ENCODE peak calls at places on chromosomes 7 and 10, in four cellular contexts. One of them, this sample, is unnamed.

GRCh38 chr10:91043173-91043910 is 122.5 kb upstream of the ANKRD1 start:
- DNase-seq in dorsolateral prefrontal cortex: no peak
- DNase-seq in AG09309: peak; percentile 5
- DNase-seq in AG04450: no peak
- DNase-seq in this sample: peak; percentile 35

GRCh38 chr7:123433665-123434064 is 100.7 kb downstream of the IQUB start:
- DNase-seq in dorsolateral prefrontal cortex: no peak
- DNase-seq in AG09309: no peak
- DNase-seq in AG04450: no peak
- DNase-seq in this sample: no peak

GRCh38 chr7:33418251-33418701 is 288.9 kb downstream of the BBS9 start:
- DNase-seq in dorsolateral prefrontal cortex: no peak
- DNase-seq in AG09309: no peak
- DNase-seq in AG04450: no peak
- DNase-seq in this sample: no peak

GRCh38 chr10:124703778-124704427 is 40.3 kb downstream of the FAM53B start:
- DNase-seq in dorsolateral prefrontal cortex: peak; percentile 78
- DNase-seq in AG09309: no peak
- DNase-seq in AG04450: no peak
- DNase-seq in this sample: no peak

GRCh38 chr7:138370956-138371355 is 89.1 kb upstream of the TRIM24 start:
- DNase-seq in dorsolateral prefrontal cortex: no peak
- DNase-seq in AG09309: no peak
- DNase-seq in AG04450: no peak
- DNase-seq in this sample: peak; percentile 4

GRCh38 chr10:102408081-102408727 is 10.4 kb downstream of the PSD start:
- DNase-seq in dorsolateral prefrontal cortex: no peak
- DNase-seq in AG09309: no peak
- DNase-seq in AG04450: no peak
- DNase-seq in this sample: no peak

GRCh38 chr7:74252893-74253292 is 1.3 kb downstream of the RFC2 start:
- DNase-seq in dorsolateral prefrontal cortex: no peak
- DNase-seq in AG09309: no peak
- DNase-seq in AG04450: no peak
- DNase-seq in this sample: no peak

GRCh38 chr10:17785276-17785935 is 23.7 kb upstream of the MRC1 start:
- DNase-seq in dorsolateral prefrontal cortex: no peak
- DNase-seq in AG09309: no peak
- DNase-seq in AG04450: no peak
- DNase-seq in this sample: no peak

GRCh38 chr7:50653997-50654425 is 88.8 kb upstream of the DDC start:
- DNase-seq in dorsolateral prefrontal cortex: no peak
- DNase-seq in AG09309: no peak
- DNase-seq in AG04450: no peak
- DNase-seq in this sample: no peak

GRCh38 chr7:23520582-23520981 is 11.2 kb downstream of the TRA2A start:
- DNase-seq in dorsolateral prefrontal cortex: no peak
- DNase-seq in AG09309: no peak
- DNase-seq in AG04450: no peak
- DNase-seq in this sample: no peak

GRCh38 chr10:49521062-49521461 is 17.9 kb downstream of the ERCC6 start:
- DNase-seq in dorsolateral prefrontal cortex: no peak
- DNase-seq in AG09309: no peak
- DNase-seq in AG04450: no peak
- DNase-seq in this sample: no peak

GRCh38 chr7:111741811-111742240 is 179.5 kb upstream of the IMMP2L start:
- DNase-seq in dorsolateral prefrontal cortex: no peak
- DNase-seq in AG09309: no peak
- DNase-seq in AG04450: peak; percentile 45
- DNase-seq in this sample: peak; percentile 85

GRCh38 chr7:57867884-57868701 is 418.1 kb downstream of the ZNF716 start:
- DNase-seq in dorsolateral prefrontal cortex: no peak
- DNase-seq in AG09309: no peak
- DNase-seq in AG04450: no peak
- DNase-seq in this sample: peak; percentile 3

GRCh38 chr10:51000976-51001375 is 73.3 kb upstream of the PRKG1 start:
- DNase-seq in dorsolateral prefrontal cortex: no peak
- DNase-seq in AG09309: no peak
- DNase-seq in AG04450: no peak
- DNase-seq in this sample: no peak

GRCh38 chr10:103111918-103112877 is 80.9 kb downstream of the NT5C2 start:
- DNase-seq in dorsolateral prefrontal cortex: no peak
- DNase-seq in AG09309: no peak
- DNase-seq in AG04450: no peak
- DNase-seq in this sample: no peak

GRCh38 chr7:106425017-106425719 is 140.4 kb upstream of the NAMPT start:
- DNase-seq in dorsolateral prefrontal cortex: no peak
- DNase-seq in AG09309: peak; percentile 100
- DNase-seq in AG04450: peak; percentile 98
- DNase-seq in this sample: peak; percentile 99

GRCh38 chr7:92648082-92648481 is 57.9 kb upstream of the FAM133B start:
- DNase-seq in dorsolateral prefrontal cortex: no peak
- DNase-seq in AG09309: no peak
- DNase-seq in AG04450: no peak
- DNase-seq in this sample: no peak

GRCh38 chr7:26853788-26854393 is 10.5 kb downstream of the SKAP2 start:
- DNase-seq in dorsolateral prefrontal cortex: no peak
- DNase-seq in AG09309: peak; percentile 18
- DNase-seq in AG04450: no peak
- DNase-seq in this sample: peak; percentile 64

GRCh38 chr7:6446977-6447588 is 671 bp downstream of the DAGLB start:
- DNase-seq in dorsolateral prefrontal cortex: peak; percentile 58
- DNase-seq in AG09309: peak; percentile 64
- DNase-seq in AG04450: no peak
- DNase-seq in this sample: peak; percentile 95

GRCh38 chr10:97259119-97259518 is 33.3 kb downstream of the ARHGAP19 start:
- DNase-seq in dorsolateral prefrontal cortex: no peak
- DNase-seq in AG09309: no peak
- DNase-seq in AG04450: no peak
- DNase-seq in this sample: no peak

GRCh38 chr10:35843524-35844171 is 201.6 kb upstream of the FZD8 start:
- DNase-seq in dorsolateral prefrontal cortex: no peak
- DNase-seq in AG09309: no peak
- DNase-seq in AG04450: no peak
- DNase-seq in this sample: no peak

GRCh38 chr10:110074986-110075664 is 67.3 kb downstream of the ADD3 start:
- DNase-seq in dorsolateral prefrontal cortex: no peak
- DNase-seq in AG09309: peak; percentile 79
- DNase-seq in AG04450: peak; percentile 75
- DNase-seq in this sample: peak; percentile 52

GRCh38 chr10:64182671-64183070 is 661.5 kb downstream of the REEP3 start:
- DNase-seq in dorsolateral prefrontal cortex: no peak
- DNase-seq in AG09309: no peak
- DNase-seq in AG04450: no peak
- DNase-seq in this sample: no peak

GRCh38 chr10:113027574-113028392 is 77.7 kb downstream of the TCF7L2 start:
- DNase-seq in dorsolateral prefrontal cortex: no peak
- DNase-seq in AG09309: no peak
- DNase-seq in AG04450: no peak
- DNase-seq in this sample: peak; percentile 58

GRCh38 chr7:96328016-96328415 is 6.1 kb upstream of the SLC25A13 start:
- DNase-seq in dorsolateral prefrontal cortex: no peak
- DNase-seq in AG09309: no peak
- DNase-seq in AG04450: no peak
- DNase-seq in this sample: peak; percentile 79

GRCh38 chr7:132312531-132313070 is 263.7 kb downstream of the PLXNA4 start:
- DNase-seq in dorsolateral prefrontal cortex: no peak
- DNase-seq in AG09309: no peak
- DNase-seq in AG04450: no peak
- DNase-seq in this sample: no peak

GRCh38 chr7:49852619-49853462 is 79.4 kb downstream of the VWC2 start:
- DNase-seq in dorsolateral prefrontal cortex: no peak
- DNase-seq in AG09309: peak; percentile 8
- DNase-seq in AG04450: no peak
- DNase-seq in this sample: peak; percentile 79

GRCh38 chr7:24936121-24936824 is 43.7 kb downstream of the OSBPL3 start:
- DNase-seq in dorsolateral prefrontal cortex: no peak
- DNase-seq in AG09309: peak; percentile 17
- DNase-seq in AG04450: no peak
- DNase-seq in this sample: no peak

GRCh38 chr7:24820730-24821044 is 63.4 kb upstream of the GSDME start:
- DNase-seq in dorsolateral prefrontal cortex: no peak
- DNase-seq in AG09309: peak; percentile 66
- DNase-seq in AG04450: no peak
- DNase-seq in this sample: no peak

GRCh38 chr7:56110611-56111010 is 4.3 kb upstream of the CHCHD2 start:
- DNase-seq in dorsolateral prefrontal cortex: no peak
- DNase-seq in AG09309: no peak
- DNase-seq in AG04450: no peak
- DNase-seq in this sample: no peak

GRCh38 chr7:23544913-23545354 is 13.2 kb upstream of the TRA2A start:
- DNase-seq in dorsolateral prefrontal cortex: no peak
- DNase-seq in AG09309: no peak
- DNase-seq in AG04450: no peak
- DNase-seq in this sample: peak; percentile 75

GRCh38 chr10:91614254-91614624 is 18.6 kb downstream of the PPP1R3C start:
- DNase-seq in dorsolateral prefrontal cortex: no peak
- DNase-seq in AG09309: peak; percentile 95
- DNase-seq in AG04450: peak; percentile 78
- DNase-seq in this sample: no peak

GRCh38 chr7:64892666-64893269 is 10.3 kb upstream of the ZNF273 start:
- DNase-seq in dorsolateral prefrontal cortex: no peak
- DNase-seq in AG09309: no peak
- DNase-seq in AG04450: no peak
- DNase-seq in this sample: no peak

GRCh38 chr10:4372601-4373000 is 453.4 kb upstream of the AKR1E2 start:
- DNase-seq in dorsolateral prefrontal cortex: no peak
- DNase-seq in AG09309: peak; percentile 98
- DNase-seq in AG04450: peak; percentile 96
- DNase-seq in this sample: no peak

GRCh38 chr7:51298912-51299311 is 17.7 kb downstream of the COBL start:
- DNase-seq in dorsolateral prefrontal cortex: no peak
- DNase-seq in AG09309: no peak
- DNase-seq in AG04450: no peak
- DNase-seq in this sample: no peak

GRCh38 chr7:155951554-155952158 is 139.4 kb upstream of the SHH start:
- DNase-seq in dorsolateral prefrontal cortex: peak; percentile 25
- DNase-seq in AG09309: no peak
- DNase-seq in AG04450: peak; percentile 55
- DNase-seq in this sample: peak; percentile 97

GRCh38 chr10:117168135-117168674 is 29.1 kb upstream of the KCNK18 start:
- DNase-seq in dorsolateral prefrontal cortex: peak; percentile 85
- DNase-seq in AG09309: no peak
- DNase-seq in AG04450: no peak
- DNase-seq in this sample: peak; percentile 41
- TF ChIP-seq CTCF in dorsolateral prefrontal cortex: peak; percentile 91
- TF ChIP-seq CTCF in AG09309: peak; percentile 65
- TF ChIP-seq CTCF in AG04450: peak; percentile 62
- TF ChIP-seq CTCF in this sample: peak; percentile 47

GRCh38 chr10:132408367-132408781 is 11.4 kb downstream of the PWWP2B start:
- DNase-seq in dorsolateral prefrontal cortex: no peak
- DNase-seq in AG09309: no peak
- DNase-seq in AG04450: no peak
- DNase-seq in this sample: peak; percentile 43
- H3K4me3 ChIP-seq in dorsolateral prefrontal cortex: peak overlapping the region; percentile 43
- H3K4me3 ChIP-seq in AG09309: no peak overlapping the region
- H3K4me3 ChIP-seq in AG04450: no peak overlapping the region
- H3K4me3 ChIP-seq in this sample: peak overlapping the region; percentile 31

GRCh38 chr10:116771891-116772290 is 29.5 kb upstream of the HSPA12A start:
- DNase-seq in dorsolateral prefrontal cortex: no peak
- DNase-seq in AG09309: no peak
- DNase-seq in AG04450: no peak
- DNase-seq in this sample: no peak
- TF ChIP-seq CTCF in dorsolateral prefrontal cortex: no peak
- TF ChIP-seq CTCF in AG09309: no peak
- TF ChIP-seq CTCF in AG04450: no peak
- TF ChIP-seq CTCF in this sample: no peak

DNA sequence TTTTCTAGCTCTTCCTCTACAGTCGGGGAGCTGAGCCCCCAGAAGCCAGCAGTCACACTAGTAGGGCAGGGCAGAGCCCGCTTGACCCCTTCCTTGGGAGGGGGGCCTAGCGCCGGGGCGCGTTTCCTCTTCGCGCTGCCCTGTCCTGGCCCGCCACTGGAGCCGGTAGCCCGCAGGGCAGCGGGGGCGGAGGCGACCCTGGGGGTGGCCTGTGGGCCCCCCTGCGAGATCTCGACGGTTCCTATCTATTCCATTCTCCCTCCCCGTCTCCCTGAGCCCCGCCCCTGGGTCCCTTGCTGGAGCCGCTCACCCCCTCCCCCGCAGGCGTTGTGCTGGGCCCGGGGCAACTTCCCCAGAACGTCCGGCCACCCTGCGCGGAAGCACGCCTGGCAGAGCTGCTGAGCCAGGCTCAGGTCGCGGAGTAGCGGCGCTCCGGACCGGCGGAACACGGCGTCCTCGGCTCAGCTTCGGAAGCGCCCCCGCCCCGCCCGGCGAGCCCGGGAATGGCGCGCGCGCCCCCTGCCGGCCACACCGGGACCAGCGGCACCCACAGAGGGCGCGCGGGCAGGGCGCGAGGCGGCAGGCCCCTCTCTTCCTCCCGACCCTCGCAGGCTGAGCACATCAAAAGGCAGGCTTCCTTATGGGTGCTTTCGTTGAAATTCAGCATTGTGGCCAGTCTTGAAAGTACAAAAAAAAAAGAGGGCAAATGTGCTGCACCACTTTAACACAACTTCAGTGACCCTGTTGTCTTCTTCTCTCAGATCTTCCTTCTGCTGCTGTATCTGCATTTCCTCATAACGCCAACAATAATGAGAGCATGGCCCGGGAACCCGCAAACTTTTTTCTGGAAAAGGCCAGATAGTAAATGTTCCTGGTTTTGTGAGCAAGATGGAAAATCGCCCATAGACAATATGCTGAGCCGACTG is 327.6 kb downstream of the TNS3 start:
- DNase-seq in dorsolateral prefrontal cortex: peak; percentile 79
- DNase-seq in AG09309: no peak
- DNase-seq in AG04450: no peak
- DNase-seq in this sample: peak; percentile 51
- H3K4me3 ChIP-seq in dorsolateral prefrontal cortex: peak overlapping the region; percentile 75
- H3K4me3 ChIP-seq in AG09309: peak overlapping the region; percentile 60
- H3K4me3 ChIP-seq in AG04450: peak overlapping the region; percentile 70
- H3K4me3 ChIP-seq in this sample: peak overlapping the region; percentile 49

GRCh38 chr7:140079121-140079536 is 16.4 kb upstream of the PARP12 start:
- DNase-seq in dorsolateral prefrontal cortex: no peak
- DNase-seq in AG09309: no peak
- DNase-seq in AG04450: peak; percentile 39
- DNase-seq in this sample: peak; percentile 18
- TF ChIP-seq CTCF in dorsolateral prefrontal cortex: no peak
- TF ChIP-seq CTCF in AG09309: peak; percentile 34
- TF ChIP-seq CTCF in AG04450: peak; percentile 41
- TF ChIP-seq CTCF in this sample: peak; percentile 21

GRCh38 chr10:114754445-114755320 is 66.9 kb upstream of the FHIP2A start:
- DNase-seq in dorsolateral prefrontal cortex: no peak
- DNase-seq in AG09309: peak; percentile 73
- DNase-seq in AG04450: peak; percentile 27
- DNase-seq in this sample: peak; percentile 27
- H3K4me3 ChIP-seq in dorsolateral prefrontal cortex: no peak overlapping the region
- H3K4me3 ChIP-seq in AG09309: no peak overlapping the region
- H3K4me3 ChIP-seq in AG04450: no peak overlapping the region
- H3K4me3 ChIP-seq in this sample: no peak overlapping the region

GRCh38 chr7:29113384-29114102 is 32.8 kb downstream of the CPVL start:
- DNase-seq in dorsolateral prefrontal cortex: no peak
- DNase-seq in AG09309: no peak
- DNase-seq in AG04450: no peak
- DNase-seq in this sample: peak; percentile 73
- TF ChIP-seq CTCF in dorsolateral prefrontal cortex: peak; percentile 26
- TF ChIP-seq CTCF in AG09309: peak; percentile 7
- TF ChIP-seq CTCF in AG04450: no peak
- TF ChIP-seq CTCF in this sample: peak; percentile 47